ENCODE peak calls at places on chromosome 22, in seven cellular contexts. F is A549, O is BJ, R is ovary, U is spleen, G is adrenal gland, H is AG09309. P is an unnamed sample.

GRCh38 chr22:50210378-50211139 is 9.7 kb downstream of the SELENOO start:
- DNase-seq in F (no peak), O (no peak), R (no peak), U (peak; percentile 81), G (no peak), H (no peak), P (no peak)

GRCh38 chr22:50532353-50532700 is 2.5 kb upstream of the TYMP start:
- DNase-seq in F (no peak), O (no peak), R (no peak), U (no peak), G (no peak), H (no peak), P (no peak)

GRCh38 chr22:50141891-50142363 is 28.6 kb upstream of the PANX2 start:
- DNase-seq in F (no peak), O (no peak), R (no peak), U (no peak), G (no peak), H (no peak), P (peak; percentile 59)

GRCh38 chr22:48784701-48785503 is 1042.8 kb downstream of the BRD1 start:
- DNase-seq in F (no peak), O (no peak), R (no peak), U (no peak), G (no peak), H (no peak), P (no peak)

GRCh38 chr22:21642584-21643448 is 714 bp downstream of the SDF2L1 start:
- DNase-seq in F (peak; percentile 51), O (no peak), R (peak; percentile 45), U (peak; percentile 87), G (peak; percentile 51), H (no peak), P (peak; percentile 60)

GRCh38 chr22:50218996-50219727 is 18.4 kb downstream of the SELENOO start:
- DNase-seq in F (no peak), O (peak; percentile 50), R (peak; percentile 98), U (no peak), G (peak; percentile 85), H (no peak), P (peak; percentile 81)

GRCh38 chr22:21734540-21735197 is 925 bp downstream of the YPEL1 start:
- DNase-seq in F (no peak), O (no peak), R (no peak), U (no peak), G (no peak), H (no peak), P (no peak)

GRCh38 chr22:36563898-36564297 is 34.9 kb upstream of the EIF3D start:
- DNase-seq in F (no peak), O (no peak), R (no peak), U (no peak), G (no peak), H (no peak), P (no peak)

GRCh38 chr22:20430641-20431519 is 6.7 kb downstream of the SCARF2 start:
- DNase-seq in F (peak; percentile 73), O (no peak), R (no peak), U (peak; percentile 89), G (peak; percentile 61), H (no peak), P (peak; percentile 25)
- H3K4me3 ChIP-seq in F (peak overlapping the region; percentile 41), O (no peak overlapping the region), R (no peak overlapping the region), U (peak overlapping the region; percentile 58), G (no peak overlapping the region), H (no peak overlapping the region), P (no peak overlapping the region)

GRCh38 chr22:26674211-26675190 is 17.1 kb downstream of the MIAT start:
- DNase-seq in F (no peak), O (no peak), R (no peak), U (peak; percentile 84), G (no peak), H (no peak), P (no peak)
- TF ChIP-seq CTCF in F (no peak), O (no peak), R (no peak), U (no peak), G (no peak), H (no peak), P (no peak)

GRCh38 chr22:39535302-39535805 is 2.8 kb upstream of the RPS19BP1 start:
- DNase-seq in F (no peak), O (no peak), R (no peak), U (no peak), G (no peak), H (no peak), P (no peak)

GRCh38 chr22:39534092-39534506 is 1.6 kb upstream of the RPS19BP1 start:
- DNase-seq in F (no peak), O (no peak), R (peak; percentile 49), U (peak; percentile 80), G (no peak), H (no peak), P (no peak)

GRCh38 chr22:39536711-39537110 is 4.2 kb upstream of the RPS19BP1 start:
- DNase-seq in F (no peak), O (no peak), R (no peak), U (no peak), G (no peak), H (no peak), P (no peak)

GRCh38 chr22:39535831-39536449 is 3.4 kb upstream of the RPS19BP1 start:
- DNase-seq in F (no peak), O (no peak), R (peak; percentile 24), U (no peak), G (no peak), H (no peak), P (no peak)

GRCh38 chr22:39534591-39535301 is 2.2 kb upstream of the RPS19BP1 start:
- DNase-seq in F (peak; percentile 52), O (no peak), R (peak; percentile 92), U (peak; percentile 95), G (peak; percentile 86), H (no peak), P (peak; percentile 61)
- H3K4me3 ChIP-seq in F (no peak overlapping the region), O (no peak overlapping the region), R (peak overlapping the region; percentile 8), U (no peak overlapping the region), G (no peak overlapping the region), H (peak overlapping the region; percentile 12), P (no peak overlapping the region)

GRCh38 chr22:45731041-45731797 is 59.6 kb downstream of the ATXN10 start:
- DNase-seq in F (peak; percentile 25), O (no peak), R (no peak), U (no peak), G (no peak), H (no peak), P (peak; percentile 23)
- TF ChIP-seq CTCF in F (no peak), O (no peak), R (no peak), U (no peak), G (no peak), H (no peak), P (no peak)

DNA sequence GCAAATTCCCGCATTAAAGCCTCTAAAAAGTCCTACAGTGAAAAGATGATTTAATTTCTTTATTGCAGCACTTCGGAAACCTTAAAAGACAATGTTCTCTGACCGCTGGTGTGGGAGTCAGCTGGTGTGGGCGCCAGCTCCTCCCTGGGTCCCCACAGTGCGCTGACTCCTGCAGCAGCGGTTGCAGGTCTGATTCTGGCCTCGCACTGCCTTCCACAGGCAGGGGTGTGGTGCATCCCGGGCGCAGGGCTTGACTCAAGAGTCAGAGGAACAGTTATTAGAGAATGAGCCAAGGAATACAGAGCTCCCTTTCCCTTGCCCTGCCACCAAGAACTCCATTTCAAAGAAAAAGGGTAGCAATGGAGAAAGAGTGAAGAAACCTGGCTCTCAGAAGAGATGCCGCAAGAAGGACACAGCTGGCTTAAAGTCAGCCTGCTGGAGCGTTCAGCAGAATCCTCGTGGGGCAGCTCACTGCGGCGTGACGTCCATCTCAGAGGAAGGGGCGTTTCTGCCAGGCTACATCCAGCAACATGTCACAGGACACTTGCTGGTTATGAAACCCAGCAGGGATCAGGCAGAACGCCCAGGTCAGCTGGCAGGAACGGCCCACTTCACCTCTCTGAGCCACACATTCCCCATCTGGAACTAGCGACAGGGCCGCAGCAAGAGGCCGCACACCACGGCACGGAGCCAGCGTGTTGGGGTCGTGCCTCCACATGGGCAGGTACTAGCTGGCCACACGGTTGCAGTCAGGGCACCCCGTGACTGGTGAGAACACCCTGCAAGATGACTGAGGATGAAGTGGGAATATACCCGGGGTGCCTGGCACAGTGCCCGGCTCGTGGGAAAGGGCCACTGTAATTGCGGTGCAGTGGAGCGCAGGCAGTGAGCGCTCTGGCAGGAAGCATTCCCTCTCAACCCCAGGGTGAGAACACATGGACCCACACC is 18.1 kb upstream of the EFCAB6 start:
- DNase-seq in F (no peak), O (no peak), R (no peak), U (peak; percentile 56), G (no peak), H (no peak), P (peak; percentile 60)
- H3K4me3 ChIP-seq in F (no peak overlapping the region), O (no peak overlapping the region), R (no peak overlapping the region), U (no peak overlapping the region), G (no peak overlapping the region), H (no peak overlapping the region), P (no peak overlapping the region)

GRCh38 chr22:25404556-25404922 is 159.9 kb upstream of the GRK3 start:
- DNase-seq in F (no peak), O (no peak), R (peak; percentile 44), U (peak; percentile 84), G (no peak), H (no peak), P (no peak)
- TF ChIP-seq CTCF in F (no peak), O (no peak), R (no peak), U (no peak), G (no peak), H (no peak), P (no peak)